ENCODE peak calls at places on chromosomes 7 and 10, in eight cellular contexts. One of them, this sample, is unnamed.

GRCh38 chr7:152615052-152615741 is 60.7 kb downstream of the XRCC2 start:
- DNase-seq in COR-L47: peak
- DNase-seq in Calu3: peak
- DNase-seq in stimulated activated naive B cell treated with anti-CD40 and anti-IgM and Interleukin-4, amounts not matched to agents 10 μg/mL and 1 μg/mL and 100 μg/mL, for 72 hours: no peak
- DNase-seq in nephron progenitor cell: no peak
- DNase-seq in NCI-H1417: peak
- DNase-seq in activated T-helper 1 cell treated with anti-CD3 and anti-CD28 coated beads, Interleukin-12 subunit alpha, Interleukin-12 subunit beta, Interleukin-2, Interleukin-4 antibody, amounts not matched to agents 30 ng/mL and 10 ng/mL and 1 ng/mL, durations not matched to agents 14 hours and 24 hours and 36 hours: no peak
- DNase-seq in A673: peak
- DNase-seq in this sample: no peak

GRCh38 chr10:8242295-8242872 is 187.9 kb downstream of the GATA3 start:
- DNase-seq in COR-L47: no peak
- DNase-seq in Calu3: no peak
- DNase-seq in stimulated activated naive B cell treated with anti-CD40 and anti-IgM and Interleukin-4, amounts not matched to agents 10 μg/mL and 1 μg/mL and 100 μg/mL, for 72 hours: peak
- DNase-seq in nephron progenitor cell: no peak
- DNase-seq in NCI-H1417: no peak
- DNase-seq in activated T-helper 1 cell treated with anti-CD3 and anti-CD28 coated beads, Interleukin-12 subunit alpha, Interleukin-12 subunit beta, Interleukin-2, Interleukin-4 antibody, amounts not matched to agents 30 ng/mL and 10 ng/mL and 1 ng/mL, durations not matched to agents 14 hours and 24 hours and 36 hours: peak
- DNase-seq in A673: no peak
- DNase-seq in this sample: no peak

GRCh38 chr10:24703700-24704099 is 20.0 kb downstream of the ARHGAP21 start:
- DNase-seq in COR-L47: no peak
- DNase-seq in Calu3: no peak
- DNase-seq in stimulated activated naive B cell treated with anti-CD40 and anti-IgM and Interleukin-4, amounts not matched to agents 10 μg/mL and 1 μg/mL and 100 μg/mL, for 72 hours: no peak
- DNase-seq in nephron progenitor cell: no peak
- DNase-seq in NCI-H1417: no peak
- DNase-seq in activated T-helper 1 cell treated with anti-CD3 and anti-CD28 coated beads, Interleukin-12 subunit alpha, Interleukin-12 subunit beta, Interleukin-2, Interleukin-4 antibody, amounts not matched to agents 30 ng/mL and 10 ng/mL and 1 ng/mL, durations not matched to agents 14 hours and 24 hours and 36 hours: no peak
- DNase-seq in A673: no peak
- DNase-seq in this sample: no peak

GRCh38 chr10:84066202-84066601 is 73.1 kb upstream of the GHITM start:
- DNase-seq in COR-L47: no peak
- DNase-seq in Calu3: no peak
- DNase-seq in stimulated activated naive B cell treated with anti-CD40 and anti-IgM and Interleukin-4, amounts not matched to agents 10 μg/mL and 1 μg/mL and 100 μg/mL, for 72 hours: no peak
- DNase-seq in nephron progenitor cell: no peak
- DNase-seq in NCI-H1417: no peak
- DNase-seq in activated T-helper 1 cell treated with anti-CD3 and anti-CD28 coated beads, Interleukin-12 subunit alpha, Interleukin-12 subunit beta, Interleukin-2, Interleukin-4 antibody, amounts not matched to agents 30 ng/mL and 10 ng/mL and 1 ng/mL, durations not matched to agents 14 hours and 24 hours and 36 hours: no peak
- DNase-seq in A673: no peak
- DNase-seq in this sample: no peak

GRCh38 chr7:29946428-29947186 is 43.0 kb downstream of the SCRN1 start:
- DNase-seq in COR-L47: no peak
- DNase-seq in Calu3: peak
- DNase-seq in stimulated activated naive B cell treated with anti-CD40 and anti-IgM and Interleukin-4, amounts not matched to agents 10 μg/mL and 1 μg/mL and 100 μg/mL, for 72 hours: no peak
- DNase-seq in nephron progenitor cell: no peak
- DNase-seq in NCI-H1417: peak
- DNase-seq in activated T-helper 1 cell treated with anti-CD3 and anti-CD28 coated beads, Interleukin-12 subunit alpha, Interleukin-12 subunit beta, Interleukin-2, Interleukin-4 antibody, amounts not matched to agents 30 ng/mL and 10 ng/mL and 1 ng/mL, durations not matched to agents 14 hours and 24 hours and 36 hours: no peak
- DNase-seq in A673: peak
- DNase-seq in this sample: no peak

GRCh38 chr7:35707422-35707821 is 12.5 kb upstream of the HERPUD2 start:
- DNase-seq in COR-L47: no peak
- DNase-seq in Calu3: peak
- DNase-seq in stimulated activated naive B cell treated with anti-CD40 and anti-IgM and Interleukin-4, amounts not matched to agents 10 μg/mL and 1 μg/mL and 100 μg/mL, for 72 hours: no peak
- DNase-seq in nephron progenitor cell: no peak
- DNase-seq in NCI-H1417: no peak
- DNase-seq in activated T-helper 1 cell treated with anti-CD3 and anti-CD28 coated beads, Interleukin-12 subunit alpha, Interleukin-12 subunit beta, Interleukin-2, Interleukin-4 antibody, amounts not matched to agents 30 ng/mL and 10 ng/mL and 1 ng/mL, durations not matched to agents 14 hours and 24 hours and 36 hours: no peak
- DNase-seq in A673: no peak
- DNase-seq in this sample: no peak

GRCh38 chr7:21028186-21028989 is 241.7 kb upstream of the SP8 start:
- DNase-seq in COR-L47: peak
- DNase-seq in Calu3: no peak
- DNase-seq in stimulated activated naive B cell treated with anti-CD40 and anti-IgM and Interleukin-4, amounts not matched to agents 10 μg/mL and 1 μg/mL and 100 μg/mL, for 72 hours: no peak
- DNase-seq in nephron progenitor cell: peak
- DNase-seq in NCI-H1417: peak
- DNase-seq in activated T-helper 1 cell treated with anti-CD3 and anti-CD28 coated beads, Interleukin-12 subunit alpha, Interleukin-12 subunit beta, Interleukin-2, Interleukin-4 antibody, amounts not matched to agents 30 ng/mL and 10 ng/mL and 1 ng/mL, durations not matched to agents 14 hours and 24 hours and 36 hours: no peak
- DNase-seq in A673: peak
- DNase-seq in this sample: no peak

GRCh38 chr10:11237571-11237970 is 219.9 kb downstream of the CELF2 start:
- DNase-seq in COR-L47: no peak
- DNase-seq in Calu3: no peak
- DNase-seq in stimulated activated naive B cell treated with anti-CD40 and anti-IgM and Interleukin-4, amounts not matched to agents 10 μg/mL and 1 μg/mL and 100 μg/mL, for 72 hours: no peak
- DNase-seq in nephron progenitor cell: no peak
- DNase-seq in NCI-H1417: no peak
- DNase-seq in activated T-helper 1 cell treated with anti-CD3 and anti-CD28 coated beads, Interleukin-12 subunit alpha, Interleukin-12 subunit beta, Interleukin-2, Interleukin-4 antibody, amounts not matched to agents 30 ng/mL and 10 ng/mL and 1 ng/mL, durations not matched to agents 14 hours and 24 hours and 36 hours: no peak
- DNase-seq in A673: no peak
- DNase-seq in this sample: no peak

GRCh38 chr7:92588561-92588960 is 1.6 kb downstream of the FAM133B start:
- DNase-seq in COR-L47: no peak
- DNase-seq in Calu3: no peak
- DNase-seq in stimulated activated naive B cell treated with anti-CD40 and anti-IgM and Interleukin-4, amounts not matched to agents 10 μg/mL and 1 μg/mL and 100 μg/mL, for 72 hours: no peak
- DNase-seq in nephron progenitor cell: no peak
- DNase-seq in NCI-H1417: no peak
- DNase-seq in activated T-helper 1 cell treated with anti-CD3 and anti-CD28 coated beads, Interleukin-12 subunit alpha, Interleukin-12 subunit beta, Interleukin-2, Interleukin-4 antibody, amounts not matched to agents 30 ng/mL and 10 ng/mL and 1 ng/mL, durations not matched to agents 14 hours and 24 hours and 36 hours: no peak
- DNase-seq in A673: peak
- DNase-seq in this sample: no peak

GRCh38 chr10:73251683-73252444 is 580 bp downstream of the MRPS16 start:
- DNase-seq in COR-L47: no peak
- DNase-seq in Calu3: no peak
- DNase-seq in stimulated activated naive B cell treated with anti-CD40 and anti-IgM and Interleukin-4, amounts not matched to agents 10 μg/mL and 1 μg/mL and 100 μg/mL, for 72 hours: no peak
- DNase-seq in nephron progenitor cell: no peak
- DNase-seq in NCI-H1417: no peak
- DNase-seq in activated T-helper 1 cell treated with anti-CD3 and anti-CD28 coated beads, Interleukin-12 subunit alpha, Interleukin-12 subunit beta, Interleukin-2, Interleukin-4 antibody, amounts not matched to agents 30 ng/mL and 10 ng/mL and 1 ng/mL, durations not matched to agents 14 hours and 24 hours and 36 hours: no peak
- DNase-seq in A673: peak
- DNase-seq in this sample: no peak

GRCh38 chr10:1050145-1050544 is 1.2 kb upstream of the IDI1 start:
- DNase-seq in COR-L47: no peak
- DNase-seq in Calu3: no peak
- DNase-seq in stimulated activated naive B cell treated with anti-CD40 and anti-IgM and Interleukin-4, amounts not matched to agents 10 μg/mL and 1 μg/mL and 100 μg/mL, for 72 hours: no peak
- DNase-seq in nephron progenitor cell: peak
- DNase-seq in NCI-H1417: no peak
- DNase-seq in activated T-helper 1 cell treated with anti-CD3 and anti-CD28 coated beads, Interleukin-12 subunit alpha, Interleukin-12 subunit beta, Interleukin-2, Interleukin-4 antibody, amounts not matched to agents 30 ng/mL and 10 ng/mL and 1 ng/mL, durations not matched to agents 14 hours and 24 hours and 36 hours: no peak
- DNase-seq in A673: no peak
- DNase-seq in this sample: no peak

GRCh38 chr10:11165591-11166543 is 148.2 kb downstream of the CELF2 start:
- DNase-seq in COR-L47: no peak
- DNase-seq in Calu3: no peak
- DNase-seq in stimulated activated naive B cell treated with anti-CD40 and anti-IgM and Interleukin-4, amounts not matched to agents 10 μg/mL and 1 μg/mL and 100 μg/mL, for 72 hours: peak
- DNase-seq in nephron progenitor cell: peak
- DNase-seq in NCI-H1417: no peak
- DNase-seq in activated T-helper 1 cell treated with anti-CD3 and anti-CD28 coated beads, Interleukin-12 subunit alpha, Interleukin-12 subunit beta, Interleukin-2, Interleukin-4 antibody, amounts not matched to agents 30 ng/mL and 10 ng/mL and 1 ng/mL, durations not matched to agents 14 hours and 24 hours and 36 hours: peak
- DNase-seq in A673: peak
- DNase-seq in this sample: peak

GRCh38 chr7:3688061-3688460 is 387.0 kb downstream of the SDK1 start:
- DNase-seq in COR-L47: no peak
- DNase-seq in Calu3: no peak
- DNase-seq in stimulated activated naive B cell treated with anti-CD40 and anti-IgM and Interleukin-4, amounts not matched to agents 10 μg/mL and 1 μg/mL and 100 μg/mL, for 72 hours: no peak
- DNase-seq in nephron progenitor cell: no peak
- DNase-seq in NCI-H1417: no peak
- DNase-seq in activated T-helper 1 cell treated with anti-CD3 and anti-CD28 coated beads, Interleukin-12 subunit alpha, Interleukin-12 subunit beta, Interleukin-2, Interleukin-4 antibody, amounts not matched to agents 30 ng/mL and 10 ng/mL and 1 ng/mL, durations not matched to agents 14 hours and 24 hours and 36 hours: no peak
- DNase-seq in A673: no peak
- DNase-seq in this sample: no peak

GRCh38 chr7:129989466-129989865 is 36.7 kb upstream of the UBE2H start:
- DNase-seq in COR-L47: no peak
- DNase-seq in Calu3: peak
- DNase-seq in stimulated activated naive B cell treated with anti-CD40 and anti-IgM and Interleukin-4, amounts not matched to agents 10 μg/mL and 1 μg/mL and 100 μg/mL, for 72 hours: peak
- DNase-seq in nephron progenitor cell: no peak
- DNase-seq in NCI-H1417: no peak
- DNase-seq in activated T-helper 1 cell treated with anti-CD3 and anti-CD28 coated beads, Interleukin-12 subunit alpha, Interleukin-12 subunit beta, Interleukin-2, Interleukin-4 antibody, amounts not matched to agents 30 ng/mL and 10 ng/mL and 1 ng/mL, durations not matched to agents 14 hours and 24 hours and 36 hours: no peak
- DNase-seq in A673: peak
- DNase-seq in this sample: no peak

GRCh38 chr7:25549315-25549933 is 321.1 kb upstream of the NPVF start:
- DNase-seq in COR-L47: no peak
- DNase-seq in Calu3: no peak
- DNase-seq in stimulated activated naive B cell treated with anti-CD40 and anti-IgM and Interleukin-4, amounts not matched to agents 10 μg/mL and 1 μg/mL and 100 μg/mL, for 72 hours: no peak
- DNase-seq in nephron progenitor cell: peak
- DNase-seq in NCI-H1417: no peak
- DNase-seq in activated T-helper 1 cell treated with anti-CD3 and anti-CD28 coated beads, Interleukin-12 subunit alpha, Interleukin-12 subunit beta, Interleukin-2, Interleukin-4 antibody, amounts not matched to agents 30 ng/mL and 10 ng/mL and 1 ng/mL, durations not matched to agents 14 hours and 24 hours and 36 hours: no peak
- DNase-seq in A673: no peak
- DNase-seq in this sample: no peak

GRCh38 chr10:77898323-77899079 is 28.1 kb downstream of the DLG5 start:
- DNase-seq in COR-L47: no peak
- DNase-seq in Calu3: peak
- DNase-seq in stimulated activated naive B cell treated with anti-CD40 and anti-IgM and Interleukin-4, amounts not matched to agents 10 μg/mL and 1 μg/mL and 100 μg/mL, for 72 hours: no peak
- DNase-seq in nephron progenitor cell: no peak
- DNase-seq in NCI-H1417: peak
- DNase-seq in activated T-helper 1 cell treated with anti-CD3 and anti-CD28 coated beads, Interleukin-12 subunit alpha, Interleukin-12 subunit beta, Interleukin-2, Interleukin-4 antibody, amounts not matched to agents 30 ng/mL and 10 ng/mL and 1 ng/mL, durations not matched to agents 14 hours and 24 hours and 36 hours: no peak
- DNase-seq in A673: no peak
- DNase-seq in this sample: no peak

GRCh38 chr7:116455009-116455408 is 44.5 kb upstream of the CAV2 start:
- DNase-seq in COR-L47: no peak
- DNase-seq in Calu3: no peak
- DNase-seq in stimulated activated naive B cell treated with anti-CD40 and anti-IgM and Interleukin-4, amounts not matched to agents 10 μg/mL and 1 μg/mL and 100 μg/mL, for 72 hours: no peak
- DNase-seq in nephron progenitor cell: no peak
- DNase-seq in NCI-H1417: no peak
- DNase-seq in activated T-helper 1 cell treated with anti-CD3 and anti-CD28 coated beads, Interleukin-12 subunit alpha, Interleukin-12 subunit beta, Interleukin-2, Interleukin-4 antibody, amounts not matched to agents 30 ng/mL and 10 ng/mL and 1 ng/mL, durations not matched to agents 14 hours and 24 hours and 36 hours: no peak
- DNase-seq in A673: no peak
- DNase-seq in this sample: no peak

GRCh38 chr10:22560391-22561239 is 153.8 kb downstream of the PIP4K2A start:
- DNase-seq in COR-L47: peak
- DNase-seq in Calu3: no peak
- DNase-seq in stimulated activated naive B cell treated with anti-CD40 and anti-IgM and Interleukin-4, amounts not matched to agents 10 μg/mL and 1 μg/mL and 100 μg/mL, for 72 hours: no peak
- DNase-seq in nephron progenitor cell: no peak
- DNase-seq in NCI-H1417: peak
- DNase-seq in activated T-helper 1 cell treated with anti-CD3 and anti-CD28 coated beads, Interleukin-12 subunit alpha, Interleukin-12 subunit beta, Interleukin-2, Interleukin-4 antibody, amounts not matched to agents 30 ng/mL and 10 ng/mL and 1 ng/mL, durations not matched to agents 14 hours and 24 hours and 36 hours: no peak
- DNase-seq in A673: peak
- DNase-seq in this sample: no peak

GRCh38 chr10:94038024-94038423 is 44.3 kb downstream of the PLCE1 start:
- DNase-seq in COR-L47: no peak
- DNase-seq in Calu3: no peak
- DNase-seq in stimulated activated naive B cell treated with anti-CD40 and anti-IgM and Interleukin-4, amounts not matched to agents 10 μg/mL and 1 μg/mL and 100 μg/mL, for 72 hours: no peak
- DNase-seq in nephron progenitor cell: no peak
- DNase-seq in NCI-H1417: no peak
- DNase-seq in activated T-helper 1 cell treated with anti-CD3 and anti-CD28 coated beads, Interleukin-12 subunit alpha, Interleukin-12 subunit beta, Interleukin-2, Interleukin-4 antibody, amounts not matched to agents 30 ng/mL and 10 ng/mL and 1 ng/mL, durations not matched to agents 14 hours and 24 hours and 36 hours: no peak
- DNase-seq in A673: no peak
- DNase-seq in this sample: no peak

GRCh38 chr10:91883549-91884542 is 25.4 kb downstream of the FGFBP3 start:
- DNase-seq in COR-L47: no peak
- DNase-seq in Calu3: no peak
- DNase-seq in stimulated activated naive B cell treated with anti-CD40 and anti-IgM and Interleukin-4, amounts not matched to agents 10 μg/mL and 1 μg/mL and 100 μg/mL, for 72 hours: no peak
- DNase-seq in nephron progenitor cell: peak
- DNase-seq in NCI-H1417: peak
- DNase-seq in activated T-helper 1 cell treated with anti-CD3 and anti-CD28 coated beads, Interleukin-12 subunit alpha, Interleukin-12 subunit beta, Interleukin-2, Interleukin-4 antibody, amounts not matched to agents 30 ng/mL and 10 ng/mL and 1 ng/mL, durations not matched to agents 14 hours and 24 hours and 36 hours: no peak
- DNase-seq in A673: peak
- DNase-seq in this sample: no peak

GRCh38 chr7:37431413-37431812 is 17.3 kb downstream of the ELMO1 start:
- DNase-seq in COR-L47: no peak
- DNase-seq in Calu3: no peak
- DNase-seq in stimulated activated naive B cell treated with anti-CD40 and anti-IgM and Interleukin-4, amounts not matched to agents 10 μg/mL and 1 μg/mL and 100 μg/mL, for 72 hours: no peak
- DNase-seq in nephron progenitor cell: no peak
- DNase-seq in NCI-H1417: no peak
- DNase-seq in activated T-helper 1 cell treated with anti-CD3 and anti-CD28 coated beads, Interleukin-12 subunit alpha, Interleukin-12 subunit beta, Interleukin-2, Interleukin-4 antibody, amounts not matched to agents 30 ng/mL and 10 ng/mL and 1 ng/mL, durations not matched to agents 14 hours and 24 hours and 36 hours: no peak
- DNase-seq in A673: no peak
- DNase-seq in this sample: no peak

This sample was measured in GM12892.